ENCODE peak calls at places on chromosome 2, in seven cellular contexts. L is body of pancreas; Q is CD8-positive, alpha-beta T cell; K is right lobe of liver; Y is CD8-positive, alpha-beta memory T cell; I is lung; D is pancreas. A is an unnamed sample. For H3K36me3, the result is how much of the 10 kb centered on the place peaks cover.

GRCh38 chr2:207110730-207111129 is 55.0 kb downstream of the KLF7 start:
- DNase-seq in L (no peak), Q (no peak), K (no peak), Y (no peak), I (no peak), D (no peak), A (no peak)

GRCh38 chr2:235394278-235394828 is 99.5 kb upstream of the AGAP1 start:
- DNase-seq in Y (no peak), L (no peak), K (no peak), D (no peak), I (no peak), Q (no peak), A (no peak)

GRCh38 chr2:6828299-6828584 is 37.5 kb downstream of the CMPK2 start:
- DNase-seq in D (no peak), K (no peak), I (no peak), L (no peak), Y (no peak), Q (no peak), A (no peak)

GRCh38 chr2:9097871-9098270 is 94.4 kb upstream of the MBOAT2 start:
- DNase-seq in D (no peak), K (no peak), L (no peak), Y (no peak), Q (no peak), I (no peak), A (no peak)

GRCh38 chr2:120738786-120739771 is 3.4 kb downstream of the GLI2 start:
- DNase-seq in Y (no peak), I (peak), L (no peak), D (no peak), K (no peak), Q (no peak), A (no peak)

GRCh38 chr2:225270861-225271260 is 128.6 kb upstream of the NYAP2 start:
- DNase-seq in Q (no peak), Y (no peak), K (no peak), I (no peak), L (no peak), D (no peak), A (no peak)

GRCh38 chr2:3324036-3324386 is 53.6 kb downstream of the EIPR1 start:
- DNase-seq in Q (no peak), D (no peak), Y (no peak), K (no peak), L (no peak), I (no peak), A (no peak)

GRCh38 chr2:201707753-201708152 is 9.3 kb upstream of the MPP4 start:
- DNase-seq in D (no peak), Y (no peak), K (no peak), Q (no peak), L (no peak), I (no peak), A (no peak)

GRCh38 chr2:229083606-229084349 is 187.3 kb downstream of the PID1 start:
- DNase-seq in D (peak), L (no peak), Y (no peak), I (peak), K (no peak), Q (no peak), A (no peak)

GRCh38 chr2:68456198-68456597 is 10.9 kb downstream of the FBXO48 start:
- DNase-seq in D (no peak), I (no peak), L (no peak), Q (no peak), K (no peak), Y (no peak), A (no peak)

GRCh38 chr2:68453761-68454360 is 13.2 kb downstream of the FBXO48 start:
- DNase-seq in L (no peak), I (no peak), Q (no peak), Y (no peak), D (no peak), K (no peak), A (no peak)

GRCh38 chr2:68458962-68459361 is 8.1 kb downstream of the FBXO48 start:
- DNase-seq in D (no peak), L (no peak), I (no peak), Q (no peak), K (no peak), Y (no peak), A (no peak)

GRCh38 chr2:68452168-68452890 is 14.8 kb downstream of the FBXO48 start:
- DNase-seq in L (peak), I (no peak), D (peak), Y (no peak), Q (no peak), K (no peak), A (no peak)

DNA sequence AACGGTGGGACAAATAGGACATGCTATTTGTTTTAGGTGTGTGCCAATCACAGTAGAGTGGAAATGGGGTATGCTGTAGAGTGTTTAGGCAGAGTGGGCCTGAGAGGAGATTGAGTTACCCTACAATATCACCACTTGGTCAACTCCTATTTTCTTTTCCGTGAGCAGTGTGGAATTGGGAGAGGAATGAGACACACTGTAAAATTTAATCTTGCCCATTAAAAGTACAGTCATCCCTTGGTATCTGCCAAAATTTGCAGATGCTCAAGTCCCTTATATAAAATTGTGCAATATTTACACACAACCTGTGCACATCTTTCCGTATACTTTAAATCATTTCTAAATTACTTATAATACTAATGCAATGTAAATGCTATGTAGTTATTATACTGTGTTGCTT is 12.4 kb downstream of the FBXO48 start:
- DNase-seq in K (no peak), Y (no peak), I (no peak), D (no peak), L (no peak), Q (no peak), A (no peak)
- H3K27ac ChIP-seq in K (no peak), Y (no peak), I (no peak), D (no peak), L (no peak), Q (no peak), A (no peak)

DNA sequence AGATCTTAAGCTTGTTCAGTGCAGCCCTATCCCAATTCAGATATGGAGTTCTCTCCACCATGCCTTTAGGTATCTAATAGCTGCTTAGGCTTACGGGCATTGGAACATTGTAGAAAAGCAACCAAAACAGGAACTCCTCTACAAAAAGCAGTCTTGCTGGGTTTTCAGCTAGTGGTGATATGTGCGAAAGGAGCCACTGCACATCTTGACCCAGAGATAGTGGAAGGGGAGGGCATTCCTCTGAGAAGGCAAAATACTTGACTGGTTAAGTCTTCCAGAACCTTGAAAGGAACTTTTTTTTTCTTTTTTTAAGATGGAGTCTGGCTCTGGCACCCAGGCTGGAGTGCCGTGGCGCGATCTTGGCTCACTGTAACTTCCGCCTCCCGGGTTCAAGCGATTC is 2.6 kb upstream of the TNFAIP6 start:
- DNase-seq in Y (no peak), L (no peak), Q (no peak), D (no peak), K (no peak), I (no peak), A (no peak)
- H3K36me3 ChIP-seq in Y (under half), L (under half), Q (under half), D (under half), K (under half), I (under half), A (under half)

GRCh38 chr2:232353096-232353495 is 25.5 kb upstream of the ALPP start:
- DNase-seq in L (no peak), Y (no peak), Q (no peak), K (no peak), I (no peak), D (no peak), A (no peak)
- H3K27ac ChIP-seq in L (no peak), Y (no peak), Q (no peak), K (no peak), I (no peak), D (no peak), A (no peak)

GRCh38 chr2:189798312-189799029 is 14.2 kb downstream of the PMS1 start:
- DNase-seq in K (no peak), Y (no peak), I (no peak), Q (no peak), L (no peak), D (no peak), A (no peak)
- H3K36me3 ChIP-seq in K (under half), Y (under half), I (under half), Q (under half), L (under half), D (under half), A (under half)

GRCh38 chr2:64211471-64211870 is 67.3 kb upstream of the PELI1 start:
- DNase-seq in D (no peak), I (no peak), Q (no peak), Y (no peak), L (no peak), K (no peak), A (no peak)

GRCh38 chr2:64212346-64212745 is 68.1 kb upstream of the PELI1 start:
- DNase-seq in K (no peak), I (peak), Q (no peak), L (no peak), Y (no peak), D (no peak), A (no peak)

GRCh38 chr2:64213607-64214275 is 69.5 kb upstream of the PELI1 start:
- DNase-seq in K (no peak), D (no peak), Q (no peak), I (no peak), Y (no peak), L (no peak), A (no peak)

GRCh38 chr2:64214281-64215115 is 70.3 kb upstream of the PELI1 start:
- DNase-seq in I (no peak), K (no peak), D (no peak), L (no peak), Q (peak), Y (no peak), A (peak)

GRCh38 chr2:64212801-64213321 is 68.6 kb upstream of the PELI1 start:
- DNase-seq in K (no peak), Y (no peak), I (no peak), Q (no peak), L (no peak), D (no peak), A (no peak)
- H3K27ac ChIP-seq in K (no peak), Y (peak), I (peak), Q (no peak), L (no peak), D (no peak), A (peak)

DNA sequence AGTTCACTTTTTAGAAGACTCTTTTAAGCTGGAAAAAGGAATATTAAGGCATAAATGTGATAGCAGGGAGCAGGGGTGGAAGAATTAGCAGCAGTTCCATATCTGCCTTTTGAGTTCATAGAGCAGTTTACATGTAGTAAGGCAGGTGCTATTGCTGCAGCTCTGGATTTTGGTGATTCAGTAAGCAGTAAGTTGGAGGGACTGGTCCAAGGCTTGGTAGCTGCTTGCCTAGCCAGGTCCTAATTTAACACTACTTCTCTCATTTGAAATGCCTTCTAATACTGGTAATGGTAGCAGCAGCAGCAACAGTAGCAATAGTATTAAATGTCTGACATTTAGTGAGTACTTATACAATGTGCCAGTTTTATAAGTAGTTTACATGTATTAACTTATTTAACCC is 30.0 kb downstream of the HAT1 start:
- DNase-seq in Y (no peak), Q (no peak), L (no peak), D (no peak), I (no peak), K (no peak), A (no peak)
- H3K36me3 ChIP-seq in Y (under half), Q (under half), L (under half), D (under half), I (under half), K (under half), A (under half)

DNA sequence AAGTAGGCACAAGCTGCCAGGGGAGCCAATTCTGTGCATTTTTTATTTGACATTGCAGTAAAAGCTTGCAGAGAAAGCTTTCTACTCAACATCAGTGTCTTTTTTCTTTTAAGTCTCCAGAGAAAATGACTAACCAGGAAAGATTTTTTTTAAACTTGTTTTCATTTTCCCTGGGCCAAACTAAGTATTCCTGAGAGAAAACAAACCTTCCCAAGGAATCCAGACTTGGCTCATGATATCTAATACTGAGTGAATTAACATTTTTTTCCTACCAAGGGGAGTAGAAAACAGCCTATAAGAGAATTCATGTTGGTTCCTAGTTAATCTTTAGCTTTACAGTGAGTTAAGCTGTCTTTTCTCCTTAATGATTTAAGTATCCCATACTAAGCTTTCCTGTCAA is 46.7 kb downstream of the DAPL1 start:
- DNase-seq in K (no peak), Q (no peak), Y (no peak), D (no peak), I (no peak), L (no peak), A (no peak)
- H3K27ac ChIP-seq in K (no peak), Q (no peak), Y (no peak), D (no peak), I (no peak), L (no peak), A (no peak)

GRCh38 chr2:238176565-238176964 is 17.8 kb downstream of the ERFE start:
- DNase-seq in Y (no peak), I (no peak), K (no peak), D (no peak), L (no peak), Q (no peak), A (no peak)
- H3K36me3 ChIP-seq in Y (half or more), I (under half), K (under half), D (under half), L (under half), Q (half or more), A (under half)

GRCh38 chr2:223945755-223946154 is 620 bp upstream of the WDFY1 start:
- DNase-seq in L (no peak), Q (no peak), I (no peak), K (no peak), D (no peak), Y (no peak), A (no peak)
- H3K27ac ChIP-seq in L (no peak), Q (no peak), I (no peak), K (no peak), D (no peak), Y (peak), A (no peak)